ENCODE peak calls at places on chromosome 14, in four cellular contexts. One of them, this sample, is unnamed.

GRCh38 chr14:102655154-102655553 is 62.7 kb downstream of the RCOR1 start:
- DNase-seq in ovary: no peak
- DNase-seq in H9: no peak
- DNase-seq in lower lobe of right lung: no peak
- DNase-seq in this sample: no peak

GRCh38 chr14:37673439-37673838 is 78.0 kb downstream of the TTC6 start:
- DNase-seq in ovary: no peak
- DNase-seq in H9: no peak
- DNase-seq in lower lobe of right lung: no peak
- DNase-seq in this sample: no peak

GRCh38 chr14:34874386-34875030 is 652 bp downstream of the BAZ1A start:
- DNase-seq in ovary: peak; percentile 72
- DNase-seq in H9: peak; percentile 52
- DNase-seq in lower lobe of right lung: peak; percentile 77
- DNase-seq in this sample: peak; percentile 43

GRCh38 chr14:100676089-100676685 is 50.5 kb upstream of the DLK1 start:
- DNase-seq in ovary: no peak
- DNase-seq in H9: no peak
- DNase-seq in lower lobe of right lung: no peak
- DNase-seq in this sample: no peak

GRCh38 chr14:51895425-51895824 is 35.0 kb downstream of the GNG2 start:
- DNase-seq in ovary: no peak
- DNase-seq in H9: no peak
- DNase-seq in lower lobe of right lung: no peak
- DNase-seq in this sample: no peak

GRCh38 chr14:100524933-100525243 is 62.3 kb downstream of the BEGAIN start:
- DNase-seq in ovary: peak; percentile 54
- DNase-seq in H9: peak; percentile 57
- DNase-seq in lower lobe of right lung: no peak
- DNase-seq in this sample: no peak

GRCh38 chr14:42523656-42524055 is 917.0 kb downstream of the LRFN5 start:
- DNase-seq in ovary: no peak
- DNase-seq in H9: no peak
- DNase-seq in lower lobe of right lung: no peak
- DNase-seq in this sample: no peak

GRCh38 chr14:100466111-100466856 is 120.9 kb downstream of the BEGAIN start:
- DNase-seq in ovary: no peak
- DNase-seq in H9: peak; percentile 84
- DNase-seq in lower lobe of right lung: no peak
- DNase-seq in this sample: no peak

GRCh38 chr14:89956294-89957009 is 725 bp downstream of the TDP1 start:
- DNase-seq in ovary: peak; percentile 53
- DNase-seq in H9: peak; percentile 62
- DNase-seq in lower lobe of right lung: peak; percentile 71
- DNase-seq in this sample: peak; percentile 78

GRCh38 chr14:92565718-92566115 is 52.1 kb downstream of the RIN3 start:
- DNase-seq in ovary: no peak
- DNase-seq in H9: no peak
- DNase-seq in lower lobe of right lung: no peak
- DNase-seq in this sample: no peak

GRCh38 chr14:34665785-34666425 is 36.0 kb upstream of the SNX6 start:
- DNase-seq in ovary: no peak
- DNase-seq in H9: no peak
- DNase-seq in lower lobe of right lung: no peak
- DNase-seq in this sample: no peak

GRCh38 chr14:50186088-50186487 is 45.3 kb downstream of the SOS2 start:
- DNase-seq in ovary: no peak
- DNase-seq in H9: no peak
- DNase-seq in lower lobe of right lung: no peak
- DNase-seq in this sample: no peak

GRCh38 chr14:103705158-103705523 is 10.1 kb downstream of the XRCC3 start:
- DNase-seq in ovary: peak; percentile 78
- DNase-seq in H9: no peak
- DNase-seq in lower lobe of right lung: peak; percentile 89
- DNase-seq in this sample: no peak

GRCh38 chr14:74569826-74570591 is 42.0 kb downstream of the LTBP2 start:
- DNase-seq in ovary: peak; percentile 58
- DNase-seq in H9: no peak
- DNase-seq in lower lobe of right lung: no peak
- DNase-seq in this sample: no peak

GRCh38 chr14:105414456-105415371 is 4.9 kb upstream of the MTA1 start:
- DNase-seq in ovary: peak; percentile 85
- DNase-seq in H9: peak; percentile 57
- DNase-seq in lower lobe of right lung: peak; percentile 81
- DNase-seq in this sample: peak; percentile 74

GRCh38 chr14:65211341-65211987 is 109.1 kb upstream of the MAX start:
- DNase-seq in ovary: no peak
- DNase-seq in H9: no peak
- DNase-seq in lower lobe of right lung: no peak
- DNase-seq in this sample: no peak

GRCh38 chr14:58362798-58363412 is 32.8 kb upstream of the TOMM20L start:
- DNase-seq in ovary: no peak
- DNase-seq in H9: no peak
- DNase-seq in lower lobe of right lung: no peak
- DNase-seq in this sample: no peak

GRCh38 chr14:104323551-104324175 is 185.3 kb downstream of the KIF26A start:
- DNase-seq in ovary: peak; percentile 24
- DNase-seq in H9: peak; percentile 14
- DNase-seq in lower lobe of right lung: no peak
- DNase-seq in this sample: peak; percentile 45

GRCh38 chr14:34628681-34629135 is 1.2 kb downstream of the SNX6 start:
- DNase-seq in ovary: no peak
- DNase-seq in H9: no peak
- DNase-seq in lower lobe of right lung: no peak
- DNase-seq in this sample: no peak

GRCh38 chr14:96576359-96576758 is 74.2 kb downstream of the PAPOLA start:
- DNase-seq in ovary: no peak
- DNase-seq in H9: no peak
- DNase-seq in lower lobe of right lung: no peak
- DNase-seq in this sample: no peak

GRCh38 chr14:65704850-65705249 is 292.3 kb downstream of the FUT8 start:
- DNase-seq in ovary: no peak
- DNase-seq in H9: no peak
- DNase-seq in lower lobe of right lung: no peak
- DNase-seq in this sample: no peak

GRCh38 chr14:50871914-50872732 is at the start of gene ABHD12B:
- DNase-seq in ovary: peak; percentile 57
- DNase-seq in H9: no peak
- DNase-seq in lower lobe of right lung: no peak
- DNase-seq in this sample: no peak

GRCh38 chr14:80933282-80933681 is 8.3 kb downstream of the CEP128 start:
- DNase-seq in ovary: no peak
- DNase-seq in H9: no peak
- DNase-seq in lower lobe of right lung: no peak
- DNase-seq in this sample: no peak
- H3K4me1 ChIP-seq in ovary: no peaks in the 10 kb centered on the region
- H3K4me1 ChIP-seq in H9: no peaks in the 10 kb centered on the region
- H3K4me1 ChIP-seq in lower lobe of right lung: no peaks in the 10 kb centered on the region
- H3K4me1 ChIP-seq in this sample: no peaks in the 10 kb centered on the region

DNA sequence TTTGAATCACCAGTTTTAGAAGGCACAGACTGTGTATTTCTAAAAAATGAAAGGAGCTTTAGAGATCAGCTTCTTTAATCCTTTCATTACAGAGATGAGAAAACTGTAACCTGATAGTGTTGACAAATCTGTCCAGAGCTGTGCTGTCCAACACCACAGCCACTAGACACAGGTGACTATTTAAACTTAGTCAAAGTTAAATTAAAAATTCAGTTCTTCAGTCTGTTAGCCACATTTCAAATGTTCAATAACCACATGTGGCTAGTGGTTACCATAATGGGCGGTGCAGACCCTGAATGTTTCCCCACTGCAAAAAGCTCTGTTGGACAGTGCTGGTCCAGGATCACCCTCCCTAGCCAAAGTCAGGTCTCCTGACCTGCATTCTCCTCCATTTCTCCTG is 21.6 kb downstream of the DAD1 start:
- DNase-seq in ovary: no peak
- DNase-seq in H9: no peak
- DNase-seq in lower lobe of right lung: no peak
- DNase-seq in this sample: no peak
- H3K4me1 ChIP-seq in ovary: no peaks in the 10 kb centered on the region
- H3K4me1 ChIP-seq in H9: no peaks in the 10 kb centered on the region
- H3K4me1 ChIP-seq in lower lobe of right lung: peaks cover 61% of the 10 kb centered on the region
- H3K4me1 ChIP-seq in this sample: peaks cover 7% of the 10 kb centered on the region

GRCh38 chr14:73289308-73289707 is 52.0 kb downstream of the PAPLN start:
- DNase-seq in ovary: no peak
- DNase-seq in H9: no peak
- DNase-seq in lower lobe of right lung: no peak
- DNase-seq in this sample: no peak

GRCh38 chr14:73286598-73286997 is 49.3 kb downstream of the PAPLN start:
- DNase-seq in ovary: no peak
- DNase-seq in H9: no peak
- DNase-seq in lower lobe of right lung: no peak
- DNase-seq in this sample: no peak

GRCh38 chr14:73285979-73286378 is 48.7 kb downstream of the PAPLN start:
- DNase-seq in ovary: no peak
- DNase-seq in H9: no peak
- DNase-seq in lower lobe of right lung: no peak
- DNase-seq in this sample: no peak

GRCh38 chr14:73289729-73290128 is 52.4 kb downstream of the PAPLN start:
- DNase-seq in ovary: no peak
- DNase-seq in H9: no peak
- DNase-seq in lower lobe of right lung: no peak
- DNase-seq in this sample: no peak

DNA sequence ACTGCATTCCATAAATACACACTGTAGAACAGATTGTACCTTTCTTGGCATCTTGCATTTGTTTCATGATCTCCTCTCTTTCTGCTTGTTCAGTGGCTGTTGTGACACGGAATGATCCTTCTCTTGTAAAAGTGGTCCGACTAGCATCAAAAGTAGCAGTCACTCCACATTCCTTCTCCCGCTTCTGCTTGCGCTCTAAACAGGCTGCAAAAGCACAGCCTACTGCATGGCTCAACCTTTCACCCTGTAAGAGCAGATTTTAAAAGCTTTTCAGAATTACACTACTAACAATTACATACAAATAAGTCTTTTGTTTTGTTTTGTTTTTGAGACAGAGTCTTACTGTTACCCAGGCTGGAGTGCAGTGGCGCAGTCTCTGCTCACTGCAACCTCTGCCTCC is 49.8 kb downstream of the PAPLN start:
- DNase-seq in ovary: no peak
- DNase-seq in H9: no peak
- DNase-seq in lower lobe of right lung: no peak
- DNase-seq in this sample: no peak
- H3K4me1 ChIP-seq in ovary: no peaks in the 10 kb centered on the region
- H3K4me1 ChIP-seq in H9: peaks cover 14% of the 10 kb centered on the region
- H3K4me1 ChIP-seq in lower lobe of right lung: peaks cover 3% of the 10 kb centered on the region
- H3K4me1 ChIP-seq in this sample: no peaks in the 10 kb centered on the region

DNA sequence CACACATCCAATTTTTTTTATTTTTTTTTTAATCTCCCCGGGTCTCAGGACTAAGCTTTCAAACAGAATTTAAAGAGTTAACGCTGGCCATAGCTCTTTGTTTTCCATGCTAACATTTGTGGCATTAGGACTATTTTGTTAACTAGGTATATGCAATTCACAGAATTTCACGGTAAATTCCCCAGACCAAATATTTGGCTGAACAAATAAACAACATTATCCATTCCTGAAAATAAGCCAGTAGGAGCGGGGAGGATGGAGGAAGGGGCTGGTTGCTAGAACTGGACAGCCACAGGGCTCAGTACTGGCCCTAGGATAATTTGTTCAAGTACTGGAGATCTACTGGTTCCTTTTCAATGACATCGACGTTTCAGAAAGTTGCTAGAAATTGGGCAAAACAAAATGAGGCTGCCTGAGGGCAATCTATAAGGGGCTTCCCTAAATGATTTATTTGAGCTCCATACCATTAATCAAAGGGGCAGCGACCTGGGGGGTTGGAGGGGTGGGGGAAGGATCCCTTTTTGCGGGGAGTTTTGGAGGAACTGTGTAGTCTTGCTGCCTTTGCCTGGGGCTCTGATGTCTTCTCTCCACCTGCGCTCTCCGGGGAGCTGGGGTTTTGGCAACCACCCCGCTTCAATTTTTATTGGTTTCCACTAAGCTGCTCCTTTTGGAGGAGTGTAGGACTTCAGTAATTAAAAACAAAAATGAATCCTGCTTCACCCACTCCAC is 9.0 kb downstream of the BMP4 start:
- DNase-seq in ovary: no peak
- DNase-seq in H9: no peak
- DNase-seq in lower lobe of right lung: no peak
- DNase-seq in this sample: no peak
- H3K4me1 ChIP-seq in ovary: peaks cover 4% of the 10 kb centered on the region
- H3K4me1 ChIP-seq in H9: peaks cover 22% of the 10 kb centered on the region
- H3K4me1 ChIP-seq in lower lobe of right lung: no peaks in the 10 kb centered on the region
- H3K4me1 ChIP-seq in this sample: peaks cover 29% of the 10 kb centered on the region

GRCh38 chr14:77607741-77608302 is 8.6 kb downstream of the SPTLC2 start:
- DNase-seq in ovary: no peak
- DNase-seq in H9: peak; percentile 34
- DNase-seq in lower lobe of right lung: no peak
- DNase-seq in this sample: no peak
- H3K4me1 ChIP-seq in ovary: peaks cover 3% of the 10 kb centered on the region
- H3K4me1 ChIP-seq in H9: no peaks in the 10 kb centered on the region
- H3K4me1 ChIP-seq in lower lobe of right lung: peaks cover 39% of the 10 kb centered on the region
- H3K4me1 ChIP-seq in this sample: no peaks in the 10 kb centered on the region

GRCh38 chr14:68214431-68214830 is 394.9 kb downstream of the RAD51B start:
- DNase-seq in ovary: no peak
- DNase-seq in H9: no peak
- DNase-seq in lower lobe of right lung: no peak
- DNase-seq in this sample: no peak
- H3K4me1 ChIP-seq in ovary: peaks cover 17% of the 10 kb centered on the region
- H3K4me1 ChIP-seq in H9: peaks cover 2% of the 10 kb centered on the region
- H3K4me1 ChIP-seq in lower lobe of right lung: peaks cover 19% of the 10 kb centered on the region
- H3K4me1 ChIP-seq in this sample: no peaks in the 10 kb centered on the region